ENCODE peak calls at places on chromosomes 11 and 22, in eight cellular contexts. K is mucosa of gallbladder; H is stromal cell of bone marrow; M is pancreas; P is activated CD8-positive, alpha-beta memory T cell treated with anti-CD3 and anti-CD28 coated beads, Interleukin-2, amount 10 ng/mL, durations not matched to agents 7 days and 5 days; N is cardiac septum; Y is Peyer's patch; Q is NCI-H460. J is an unnamed sample.

GRCh38 chr11:13008625-13009475 is at the start of gene RASSF10:
- DNase-seq in K (peak), H (no peak), M (peak), P (no peak), N (peak), Y (no peak), Q (no peak), J (no peak)

GRCh38 chr11:36564376-36565032 is 3.3 kb upstream of the RAG1 start:
- DNase-seq in K (peak), H (peak), M (peak), P (peak), N (no peak), Y (peak), Q (peak), J (peak)

GRCh38 chr11:3723014-3723708 is 52.0 kb upstream of the CHRNA10 start:
- DNase-seq in K (no peak), H (peak), M (no peak), P (no peak), N (no peak), Y (no peak), Q (peak), J (peak)

GRCh38 chr11:7657306-7658025 is 15.8 kb downstream of the CYB5R2 start:
- DNase-seq in K (peak), H (peak), M (peak), P (peak), N (no peak), Y (no peak), Q (peak), J (peak)

GRCh38 chr22:47163481-47163875 is 401.0 kb downstream of the TBC1D22A start:
- DNase-seq in K (no peak), H (no peak), M (peak), P (no peak), N (peak), Y (no peak), Q (no peak), J (no peak)

GRCh38 chr11:105923814-105924213 is 98.2 kb downstream of the MSANTD4 start:
- DNase-seq in K (no peak), H (peak), M (no peak), P (no peak), N (no peak), Y (no peak), Q (no peak), J (no peak)

GRCh38 chr11:110373061-110373702 is 56.6 kb upstream of the FDX1 start:
- DNase-seq in K (no peak), H (no peak), M (no peak), P (no peak), N (no peak), Y (no peak), Q (no peak), J (no peak)

GRCh38 chr11:134388590-134388989 is 23.5 kb downstream of the B3GAT1 start:
- DNase-seq in K (no peak), H (no peak), M (no peak), P (no peak), N (no peak), Y (no peak), Q (no peak), J (no peak)

GRCh38 chr11:48037709-48038468 is 57.5 kb downstream of the PTPRJ start:
- DNase-seq in K (no peak), H (peak), M (no peak), P (no peak), N (no peak), Y (no peak), Q (no peak), J (no peak)

GRCh38 chr11:57426439-57426753 is 525 bp downstream of the SLC43A3 start:
- DNase-seq in K (peak), H (no peak), M (peak), P (no peak), N (no peak), Y (no peak), Q (no peak), J (no peak)

GRCh38 chr11:46207270-46207669 is 70.2 kb upstream of the CREB3L1 start:
- DNase-seq in K (no peak), H (no peak), M (no peak), P (no peak), N (no peak), Y (no peak), Q (no peak), J (no peak)